ENCODE peak calls at places on chromosomes 12 and 14, in nine cellular contexts. One of them, this sample, is unnamed. For H3K4me1, the result is how much of the 10 kb centered on the place peaks cover.

GRCh38 chr14:99415496-99416281 is 65.0 kb downstream of the SETD3 start:
- DNase-seq in tibial artery: no peak
- DNase-seq in astrocyte: peak
- DNase-seq in A549: peak
- DNase-seq in aorta: no peak
- DNase-seq in Peyer's patch: peak
- DNase-seq in CD4-positive, alpha-beta memory T cell: peak
- DNase-seq in endothelial cell of umbilical vein: peak
- DNase-seq in HepG2: peak
- DNase-seq in this sample: peak

GRCh38 chr14:69270795-69271708 is 11.1 kb downstream of the GALNT16 start:
- DNase-seq in astrocyte: peak
- DNase-seq in HepG2: no peak
- DNase-seq in CD4-positive, alpha-beta memory T cell: no peak
- DNase-seq in endothelial cell of umbilical vein: no peak
- DNase-seq in aorta: no peak
- DNase-seq in tibial artery: peak
- DNase-seq in Peyer's patch: no peak
- DNase-seq in A549: no peak
- DNase-seq in this sample: peak

GRCh38 chr14:91315844-91316267 is 71.4 kb upstream of the GPR68 start:
- DNase-seq in CD4-positive, alpha-beta memory T cell: peak
- DNase-seq in HepG2: no peak
- DNase-seq in aorta: no peak
- DNase-seq in tibial artery: no peak
- DNase-seq in A549: no peak
- DNase-seq in Peyer's patch: peak
- DNase-seq in astrocyte: no peak
- DNase-seq in endothelial cell of umbilical vein: no peak
- DNase-seq in this sample: no peak

GRCh38 chr12:75852143-75852542 is 179.4 kb downstream of the PHLDA1 start:
- DNase-seq in A549: no peak
- DNase-seq in Peyer's patch: no peak
- DNase-seq in HepG2: no peak
- DNase-seq in astrocyte: peak
- DNase-seq in aorta: no peak
- DNase-seq in endothelial cell of umbilical vein: no peak
- DNase-seq in CD4-positive, alpha-beta memory T cell: no peak
- DNase-seq in tibial artery: no peak
- DNase-seq in this sample: no peak

GRCh38 chr12:109827566-109828550 is 5.3 kb downstream of the TRPV4 start:
- DNase-seq in endothelial cell of umbilical vein: peak
- DNase-seq in tibial artery: peak
- DNase-seq in A549: no peak
- DNase-seq in HepG2: no peak
- DNase-seq in CD4-positive, alpha-beta memory T cell: no peak
- DNase-seq in aorta: peak
- DNase-seq in astrocyte: no peak
- DNase-seq in Peyer's patch: peak
- DNase-seq in this sample: peak

GRCh38 chr14:65015391-65015790 is 28.7 kb downstream of the FNTB start:
- DNase-seq in Peyer's patch: no peak
- DNase-seq in astrocyte: no peak
- DNase-seq in tibial artery: no peak
- DNase-seq in A549: no peak
- DNase-seq in CD4-positive, alpha-beta memory T cell: no peak
- DNase-seq in endothelial cell of umbilical vein: no peak
- DNase-seq in aorta: no peak
- DNase-seq in HepG2: no peak
- DNase-seq in this sample: no peak

GRCh38 chr14:49420201-49420600 is 166.0 kb downstream of the RPS29 start:
- DNase-seq in endothelial cell of umbilical vein: no peak
- DNase-seq in aorta: no peak
- DNase-seq in astrocyte: no peak
- DNase-seq in HepG2: no peak
- DNase-seq in CD4-positive, alpha-beta memory T cell: no peak
- DNase-seq in Peyer's patch: no peak
- DNase-seq in tibial artery: no peak
- DNase-seq in A549: no peak
- DNase-seq in this sample: no peak

GRCh38 chr12:92208613-92209121 is 63.0 kb upstream of the BTG1 start:
- DNase-seq in CD4-positive, alpha-beta memory T cell: peak
- DNase-seq in HepG2: no peak
- DNase-seq in endothelial cell of umbilical vein: peak
- DNase-seq in aorta: no peak
- DNase-seq in tibial artery: no peak
- DNase-seq in astrocyte: peak
- DNase-seq in Peyer's patch: no peak
- DNase-seq in A549: peak
- DNase-seq in this sample: no peak

GRCh38 chr12:115349711-115350110 is 665.7 kb upstream of the TBX3 start:
- DNase-seq in endothelial cell of umbilical vein: no peak
- DNase-seq in Peyer's patch: no peak
- DNase-seq in tibial artery: no peak
- DNase-seq in astrocyte: no peak
- DNase-seq in aorta: no peak
- DNase-seq in A549: no peak
- DNase-seq in HepG2: no peak
- DNase-seq in CD4-positive, alpha-beta memory T cell: no peak
- DNase-seq in this sample: no peak

GRCh38 chr14:106605548-106606448 is 1079.4 kb downstream of the TMEM121 start:
- DNase-seq in Peyer's patch: peak
- DNase-seq in aorta: no peak
- DNase-seq in endothelial cell of umbilical vein: no peak
- DNase-seq in HepG2: peak
- DNase-seq in tibial artery: no peak
- DNase-seq in CD4-positive, alpha-beta memory T cell: peak
- DNase-seq in A549: no peak
- DNase-seq in astrocyte: no peak
- DNase-seq in this sample: no peak

DNA sequence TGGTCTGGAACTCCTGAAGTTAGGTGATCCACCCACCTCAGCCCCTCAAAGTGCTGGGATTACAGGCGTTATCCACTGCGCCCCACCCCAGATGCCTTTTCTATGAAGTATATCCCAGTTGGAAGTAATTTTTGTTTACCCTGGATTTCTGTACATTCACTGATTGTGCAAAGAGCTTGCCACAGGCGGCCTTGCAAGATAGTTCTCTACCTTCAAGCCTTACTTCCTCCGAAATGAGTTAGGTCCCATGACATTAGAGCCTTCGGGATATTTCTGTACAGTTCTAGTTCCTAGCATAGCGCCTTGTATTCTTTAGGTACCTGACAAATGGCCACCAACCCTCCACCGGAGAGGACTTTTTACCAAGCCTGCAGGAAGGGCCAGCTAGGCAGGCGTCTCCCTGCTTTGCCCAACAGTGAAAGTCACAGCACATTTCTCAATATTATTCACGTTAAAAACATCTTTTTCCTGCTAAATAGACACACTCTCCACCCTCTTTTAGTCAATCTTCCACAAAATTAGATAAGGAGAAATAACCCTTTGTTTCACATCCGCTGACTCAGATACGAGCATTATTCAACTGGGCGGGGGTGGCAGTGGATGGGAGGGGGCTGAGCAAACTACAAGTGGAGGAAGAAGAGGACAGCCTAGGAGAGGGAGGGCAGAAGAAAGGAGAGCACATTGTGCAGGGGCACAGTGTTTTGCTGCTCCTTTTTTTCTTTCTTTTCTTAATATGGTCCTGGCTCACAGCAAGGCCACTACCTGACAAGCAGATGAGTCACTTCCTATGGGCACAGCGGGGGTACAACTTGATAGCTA is 40.0 kb upstream of the CAPRIN2 start:
- DNase-seq in aorta: no peak
- DNase-seq in CD4-positive, alpha-beta memory T cell: no peak
- DNase-seq in astrocyte: peak
- DNase-seq in HepG2: peak
- DNase-seq in tibial artery: no peak
- DNase-seq in A549: peak
- DNase-seq in endothelial cell of umbilical vein: peak
- DNase-seq in Peyer's patch: no peak
- DNase-seq in this sample: no peak
- H3K4me3 ChIP-seq in aorta: no peak
- H3K4me3 ChIP-seq in CD4-positive, alpha-beta memory T cell: no peak
- H3K4me3 ChIP-seq in astrocyte: peak
- H3K4me3 ChIP-seq in HepG2: peak
- H3K4me3 ChIP-seq in tibial artery: peak
- H3K4me3 ChIP-seq in A549: peak
- H3K4me3 ChIP-seq in endothelial cell of umbilical vein: peak
- H3K4me3 ChIP-seq in Peyer's patch: no peak
- H3K4me3 ChIP-seq in this sample: peak

DNA sequence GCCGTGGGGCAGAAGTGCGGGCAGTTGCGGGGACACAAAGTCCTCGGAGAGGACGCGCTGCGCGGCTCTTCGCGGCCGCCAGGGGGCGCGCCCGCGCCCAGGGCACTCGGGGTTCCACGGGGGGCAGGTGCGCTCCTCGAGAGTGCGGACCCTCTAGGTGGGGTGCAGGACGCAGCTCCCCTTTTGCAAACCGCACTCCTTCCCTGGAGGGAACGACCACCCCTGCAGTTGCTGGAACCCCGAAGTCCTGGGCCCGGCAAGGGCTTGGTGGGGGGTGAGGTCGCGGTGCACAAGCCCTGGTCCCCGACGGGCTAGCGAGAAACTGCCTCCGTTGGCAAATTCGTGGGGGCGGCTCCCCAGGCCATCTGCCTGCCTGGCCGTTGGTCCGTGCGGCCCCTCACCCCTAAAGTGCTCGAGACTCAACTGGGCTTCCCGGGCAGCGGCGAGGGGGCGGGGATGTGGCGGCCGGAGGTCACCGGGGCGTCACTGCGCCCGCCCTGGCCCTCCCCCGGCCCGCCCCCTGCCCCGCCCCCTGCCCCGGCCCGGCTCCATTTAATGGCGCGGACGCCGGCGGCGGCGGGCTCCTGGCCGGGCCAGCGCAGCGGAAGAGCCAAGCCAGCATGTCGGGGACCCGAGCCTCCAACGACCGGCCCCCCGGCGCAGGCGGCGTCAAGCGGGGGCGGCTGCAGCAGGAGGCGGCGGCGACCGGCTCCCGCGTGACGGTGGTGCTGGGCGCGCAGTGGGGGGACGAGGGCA is at the start of gene ADSS1:
- DNase-seq in aorta: peak
- DNase-seq in Peyer's patch: peak
- DNase-seq in endothelial cell of umbilical vein: peak
- DNase-seq in CD4-positive, alpha-beta memory T cell: peak
- DNase-seq in astrocyte: no peak
- DNase-seq in tibial artery: peak
- DNase-seq in A549: peak
- DNase-seq in HepG2: peak
- DNase-seq in this sample: peak
- H3K27ac ChIP-seq in aorta: peak
- H3K27ac ChIP-seq in Peyer's patch: peak
- H3K27ac ChIP-seq in endothelial cell of umbilical vein: no peak
- H3K27ac ChIP-seq in CD4-positive, alpha-beta memory T cell: peak
- H3K27ac ChIP-seq in astrocyte: no peak
- H3K27ac ChIP-seq in tibial artery: peak
- H3K27ac ChIP-seq in A549: peak
- H3K27ac ChIP-seq in HepG2: peak
- H3K27ac ChIP-seq in this sample: peak

GRCh38 chr14:21528381-21529348 is 2.5 kb upstream of the SALL2 start:
- DNase-seq in aorta: no peak
- DNase-seq in astrocyte: peak
- DNase-seq in A549: no peak
- DNase-seq in tibial artery: no peak
- DNase-seq in Peyer's patch: no peak
- DNase-seq in CD4-positive, alpha-beta memory T cell: no peak
- DNase-seq in endothelial cell of umbilical vein: no peak
- DNase-seq in HepG2: peak
- DNase-seq in this sample: no peak

GRCh38 chr14:21526672-21527319 is 650 bp upstream of the SALL2 start:
- DNase-seq in endothelial cell of umbilical vein: no peak
- DNase-seq in Peyer's patch: no peak
- DNase-seq in astrocyte: no peak
- DNase-seq in A549: no peak
- DNase-seq in aorta: no peak
- DNase-seq in CD4-positive, alpha-beta memory T cell: no peak
- DNase-seq in tibial artery: no peak
- DNase-seq in HepG2: no peak
- DNase-seq in this sample: no peak

GRCh38 chr14:21527320-21527679 is 1.2 kb upstream of the SALL2 start:
- DNase-seq in tibial artery: no peak
- DNase-seq in astrocyte: no peak
- DNase-seq in Peyer's patch: no peak
- DNase-seq in aorta: no peak
- DNase-seq in CD4-positive, alpha-beta memory T cell: no peak
- DNase-seq in A549: no peak
- DNase-seq in HepG2: no peak
- DNase-seq in endothelial cell of umbilical vein: no peak
- DNase-seq in this sample: no peak

GRCh38 chr14:21525995-21526671 is at the start of gene SALL2:
- DNase-seq in aorta: peak
- DNase-seq in astrocyte: peak
- DNase-seq in Peyer's patch: peak
- DNase-seq in tibial artery: peak
- DNase-seq in endothelial cell of umbilical vein: peak
- DNase-seq in A549: peak
- DNase-seq in CD4-positive, alpha-beta memory T cell: peak
- DNase-seq in HepG2: peak
- DNase-seq in this sample: peak

GRCh38 chr14:21529515-21529914 is 3.4 kb upstream of the SALL2 start:
- DNase-seq in aorta: no peak
- DNase-seq in HepG2: no peak
- DNase-seq in endothelial cell of umbilical vein: no peak
- DNase-seq in A549: no peak
- DNase-seq in astrocyte: no peak
- DNase-seq in Peyer's patch: no peak
- DNase-seq in tibial artery: no peak
- DNase-seq in CD4-positive, alpha-beta memory T cell: no peak
- DNase-seq in this sample: no peak
- H3K4me1 ChIP-seq in aorta: under half
- H3K4me1 ChIP-seq in HepG2: under half
- H3K4me1 ChIP-seq in endothelial cell of umbilical vein: under half
- H3K4me1 ChIP-seq in A549: under half
- H3K4me1 ChIP-seq in astrocyte: under half
- H3K4me1 ChIP-seq in Peyer's patch: under half
- H3K4me1 ChIP-seq in tibial artery: under half
- H3K4me1 ChIP-seq in CD4-positive, alpha-beta memory T cell: under half
- H3K4me1 ChIP-seq in this sample: under half

GRCh38 chr12:105659355-105660075 is 329.0 kb downstream of the C12orf75 start:
- DNase-seq in tibial artery: no peak
- DNase-seq in Peyer's patch: no peak
- DNase-seq in aorta: no peak
- DNase-seq in HepG2: no peak
- DNase-seq in endothelial cell of umbilical vein: peak
- DNase-seq in astrocyte: peak
- DNase-seq in A549: no peak
- DNase-seq in CD4-positive, alpha-beta memory T cell: no peak
- DNase-seq in this sample: peak
- H3K4me3 ChIP-seq in tibial artery: no peak
- H3K4me3 ChIP-seq in Peyer's patch: no peak
- H3K4me3 ChIP-seq in aorta: no peak
- H3K4me3 ChIP-seq in HepG2: no peak
- H3K4me3 ChIP-seq in endothelial cell of umbilical vein: no peak
- H3K4me3 ChIP-seq in astrocyte: no peak
- H3K4me3 ChIP-seq in A549: no peak
- H3K4me3 ChIP-seq in CD4-positive, alpha-beta memory T cell: no peak
- H3K4me3 ChIP-seq in this sample: no peak

GRCh38 chr14:67187210-67187609 is 2.0 kb upstream of the GARIN2 start:
- DNase-seq in HepG2: peak
- DNase-seq in Peyer's patch: no peak
- DNase-seq in astrocyte: peak
- DNase-seq in A549: peak
- DNase-seq in aorta: no peak
- DNase-seq in endothelial cell of umbilical vein: peak
- DNase-seq in tibial artery: no peak
- DNase-seq in CD4-positive, alpha-beta memory T cell: no peak
- DNase-seq in this sample: no peak
- H3K27ac ChIP-seq in HepG2: no peak
- H3K27ac ChIP-seq in Peyer's patch: no peak
- H3K27ac ChIP-seq in astrocyte: no peak
- H3K27ac ChIP-seq in A549: peak
- H3K27ac ChIP-seq in aorta: no peak
- H3K27ac ChIP-seq in endothelial cell of umbilical vein: no peak
- H3K27ac ChIP-seq in tibial artery: no peak
- H3K27ac ChIP-seq in CD4-positive, alpha-beta memory T cell: no peak
- H3K27ac ChIP-seq in this sample: no peak

This sample was measured in heart right ventricle.